ENCODE peak calls at places on chromosome 17, in ten cellular contexts. One of them, this sample, is unnamed. For H3K36me3, the result is how much of the 10 kb centered on the place peaks cover.

GRCh38 chr17:61200349-61200735 is 199.3 kb upstream of the TBX2 start:
- DNase-seq in heart right ventricle: no peak
- DNase-seq in psoas muscle: no peak
- DNase-seq in upper lobe of right lung: no peak
- DNase-seq in CD4-positive, alpha-beta memory T cell: no peak
- DNase-seq in testis: no peak
- DNase-seq in thoracic aorta: no peak
- DNase-seq in cardiac muscle cell: no peak
- DNase-seq in HCT116: no peak
- DNase-seq in PC-3: peak
- DNase-seq in this sample: no peak

GRCh38 chr17:8018436-8018835 is 16.0 kb downstream of the GUCY2D start:
- DNase-seq in heart right ventricle: no peak
- DNase-seq in psoas muscle: no peak
- DNase-seq in upper lobe of right lung: no peak
- DNase-seq in CD4-positive, alpha-beta memory T cell: no peak
- DNase-seq in testis: no peak
- DNase-seq in thoracic aorta: no peak
- DNase-seq in cardiac muscle cell: no peak
- DNase-seq in HCT116: no peak
- DNase-seq in PC-3: no peak
- DNase-seq in this sample: peak

GRCh38 chr17:31418773-31419350 is 27.4 kb downstream of the RAB11FIP4 start:
- DNase-seq in heart right ventricle: no peak
- DNase-seq in psoas muscle: no peak
- DNase-seq in upper lobe of right lung: no peak
- DNase-seq in CD4-positive, alpha-beta memory T cell: no peak
- DNase-seq in testis: peak
- DNase-seq in thoracic aorta: no peak
- DNase-seq in cardiac muscle cell: no peak
- DNase-seq in HCT116: no peak
- DNase-seq in PC-3: no peak
- DNase-seq in this sample: no peak

GRCh38 chr17:48505788-48506187 is 25.0 kb downstream of the HOXB1 start:
- DNase-seq in heart right ventricle: no peak
- DNase-seq in psoas muscle: no peak
- DNase-seq in upper lobe of right lung: no peak
- DNase-seq in CD4-positive, alpha-beta memory T cell: peak
- DNase-seq in testis: no peak
- DNase-seq in thoracic aorta: no peak
- DNase-seq in cardiac muscle cell: peak
- DNase-seq in HCT116: peak
- DNase-seq in PC-3: peak
- DNase-seq in this sample: no peak

GRCh38 chr17:8997994-8998628 is 23.2 kb upstream of the NTN1 start:
- DNase-seq in heart right ventricle: no peak
- DNase-seq in psoas muscle: peak
- DNase-seq in upper lobe of right lung: peak
- DNase-seq in CD4-positive, alpha-beta memory T cell: peak
- DNase-seq in testis: peak
- DNase-seq in thoracic aorta: no peak
- DNase-seq in cardiac muscle cell: peak
- DNase-seq in HCT116: peak
- DNase-seq in PC-3: peak
- DNase-seq in this sample: peak

GRCh38 chr17:263271-263670 is 81.8 kb upstream of the DOC2B start:
- DNase-seq in heart right ventricle: no peak
- DNase-seq in psoas muscle: no peak
- DNase-seq in upper lobe of right lung: no peak
- DNase-seq in CD4-positive, alpha-beta memory T cell: no peak
- DNase-seq in testis: peak
- DNase-seq in thoracic aorta: no peak
- DNase-seq in cardiac muscle cell: no peak
- DNase-seq in HCT116: no peak
- DNase-seq in PC-3: no peak
- DNase-seq in this sample: peak

GRCh38 chr17:64244165-64244564 is 18.9 kb downstream of the TEX2 start:
- DNase-seq in heart right ventricle: no peak
- DNase-seq in psoas muscle: no peak
- DNase-seq in upper lobe of right lung: no peak
- DNase-seq in CD4-positive, alpha-beta memory T cell: no peak
- DNase-seq in testis: no peak
- DNase-seq in thoracic aorta: no peak
- DNase-seq in cardiac muscle cell: peak
- DNase-seq in HCT116: no peak
- DNase-seq in PC-3: no peak
- DNase-seq in this sample: no peak

GRCh38 chr17:33506889-33507650 is 214.0 kb upstream of the ASIC2 start:
- DNase-seq in heart right ventricle: no peak
- DNase-seq in psoas muscle: no peak
- DNase-seq in upper lobe of right lung: no peak
- DNase-seq in CD4-positive, alpha-beta memory T cell: no peak
- DNase-seq in testis: no peak
- DNase-seq in thoracic aorta: no peak
- DNase-seq in cardiac muscle cell: peak
- DNase-seq in HCT116: no peak
- DNase-seq in PC-3: no peak
- DNase-seq in this sample: no peak

GRCh38 chr17:32518856-32519768 is 32.3 kb downstream of the CDK5R1 start:
- DNase-seq in heart right ventricle: peak
- DNase-seq in psoas muscle: peak
- DNase-seq in upper lobe of right lung: peak
- DNase-seq in CD4-positive, alpha-beta memory T cell: peak
- DNase-seq in testis: peak
- DNase-seq in thoracic aorta: no peak
- DNase-seq in cardiac muscle cell: peak
- DNase-seq in HCT116: no peak
- DNase-seq in PC-3: peak
- DNase-seq in this sample: no peak

GRCh38 chr17:60415146-60415545 is 7.1 kb upstream of the CHCT1 start:
- DNase-seq in heart right ventricle: no peak
- DNase-seq in psoas muscle: no peak
- DNase-seq in upper lobe of right lung: no peak
- DNase-seq in CD4-positive, alpha-beta memory T cell: no peak
- DNase-seq in testis: no peak
- DNase-seq in thoracic aorta: no peak
- DNase-seq in cardiac muscle cell: no peak
- DNase-seq in HCT116: no peak
- DNase-seq in PC-3: no peak
- DNase-seq in this sample: no peak

GRCh38 chr17:60395508-60396065 is 3.7 kb upstream of the USP32 start:
- DNase-seq in heart right ventricle: no peak
- DNase-seq in psoas muscle: no peak
- DNase-seq in upper lobe of right lung: no peak
- DNase-seq in CD4-positive, alpha-beta memory T cell: no peak
- DNase-seq in testis: no peak
- DNase-seq in thoracic aorta: no peak
- DNase-seq in cardiac muscle cell: no peak
- DNase-seq in HCT116: no peak
- DNase-seq in PC-3: no peak
- DNase-seq in this sample: no peak

GRCh38 chr17:7186241-7186640 is 7.1 kb upstream of the ASGR1 start:
- DNase-seq in heart right ventricle: no peak
- DNase-seq in psoas muscle: no peak
- DNase-seq in upper lobe of right lung: no peak
- DNase-seq in CD4-positive, alpha-beta memory T cell: no peak
- DNase-seq in testis: no peak
- DNase-seq in thoracic aorta: no peak
- DNase-seq in cardiac muscle cell: no peak
- DNase-seq in HCT116: no peak
- DNase-seq in PC-3: no peak
- DNase-seq in this sample: no peak

GRCh38 chr17:55531053-55531728 is 19.9 kb upstream of the SMIM36 start:
- DNase-seq in heart right ventricle: no peak
- DNase-seq in psoas muscle: no peak
- DNase-seq in upper lobe of right lung: no peak
- DNase-seq in CD4-positive, alpha-beta memory T cell: no peak
- DNase-seq in testis: no peak
- DNase-seq in thoracic aorta: no peak
- DNase-seq in cardiac muscle cell: no peak
- DNase-seq in HCT116: no peak
- DNase-seq in PC-3: no peak
- DNase-seq in this sample: no peak
- H3K27ac ChIP-seq in heart right ventricle: no peak
- H3K27ac ChIP-seq in psoas muscle: no peak
- H3K27ac ChIP-seq in upper lobe of right lung: no peak
- H3K27ac ChIP-seq in CD4-positive, alpha-beta memory T cell: no peak
- H3K27ac ChIP-seq in testis: no peak
- H3K27ac ChIP-seq in thoracic aorta: no peak
- H3K27ac ChIP-seq in cardiac muscle cell: no peak
- H3K27ac ChIP-seq in HCT116: no peak
- H3K27ac ChIP-seq in PC-3: no peak
- H3K27ac ChIP-seq in this sample: no peak

DNA sequence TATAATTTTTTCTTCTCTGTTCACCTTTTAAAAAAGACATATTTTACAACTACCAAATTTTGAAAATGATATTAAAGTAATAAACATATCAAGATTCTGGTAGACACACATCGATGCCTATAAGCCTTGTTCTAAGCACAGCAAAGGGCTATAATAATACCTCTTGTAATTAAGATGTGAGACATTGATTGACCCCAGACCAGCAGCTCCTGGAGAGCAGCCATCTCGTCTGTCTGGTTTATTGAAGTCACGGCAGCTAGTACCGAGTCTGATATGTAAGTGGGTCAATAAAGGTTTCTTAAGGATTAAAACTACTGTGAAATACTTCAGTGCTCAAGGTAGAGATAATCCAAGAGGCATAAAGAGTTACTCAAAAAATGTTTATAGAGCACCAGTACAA is 76.1 kb downstream of the C17orf58 start:
- DNase-seq in heart right ventricle: peak
- DNase-seq in psoas muscle: no peak
- DNase-seq in upper lobe of right lung: no peak
- DNase-seq in CD4-positive, alpha-beta memory T cell: no peak
- DNase-seq in testis: no peak
- DNase-seq in thoracic aorta: no peak
- DNase-seq in cardiac muscle cell: no peak
- DNase-seq in HCT116: no peak
- DNase-seq in PC-3: no peak
- DNase-seq in this sample: no peak
- H3K36me3 ChIP-seq in heart right ventricle: under half
- H3K36me3 ChIP-seq in psoas muscle: under half
- H3K36me3 ChIP-seq in upper lobe of right lung: half or more
- H3K36me3 ChIP-seq in CD4-positive, alpha-beta memory T cell: under half
- H3K36me3 ChIP-seq in testis: under half
- H3K36me3 ChIP-seq in thoracic aorta: under half
- H3K36me3 ChIP-seq in cardiac muscle cell: half or more
- H3K36me3 ChIP-seq in HCT116: under half
- H3K36me3 ChIP-seq in PC-3: under half
- H3K36me3 ChIP-seq in this sample: under half

GRCh38 chr17:79023180-79023705 is 726 bp upstream of the C1QTNF1 start:
- DNase-seq in heart right ventricle: no peak
- DNase-seq in psoas muscle: no peak
- DNase-seq in upper lobe of right lung: peak
- DNase-seq in CD4-positive, alpha-beta memory T cell: no peak
- DNase-seq in testis: no peak
- DNase-seq in thoracic aorta: no peak
- DNase-seq in cardiac muscle cell: peak
- DNase-seq in HCT116: no peak
- DNase-seq in PC-3: no peak
- DNase-seq in this sample: peak

GRCh38 chr17:79027274-79027924 is 3.4 kb downstream of the C1QTNF1 start:
- DNase-seq in heart right ventricle: no peak
- DNase-seq in psoas muscle: no peak
- DNase-seq in upper lobe of right lung: peak
- DNase-seq in CD4-positive, alpha-beta memory T cell: no peak
- DNase-seq in testis: no peak
- DNase-seq in thoracic aorta: no peak
- DNase-seq in cardiac muscle cell: no peak
- DNase-seq in HCT116: no peak
- DNase-seq in PC-3: no peak
- DNase-seq in this sample: no peak

GRCh38 chr17:79026345-79027273 is 2.6 kb downstream of the C1QTNF1 start:
- DNase-seq in heart right ventricle: no peak
- DNase-seq in psoas muscle: peak
- DNase-seq in upper lobe of right lung: peak
- DNase-seq in CD4-positive, alpha-beta memory T cell: no peak
- DNase-seq in testis: peak
- DNase-seq in thoracic aorta: no peak
- DNase-seq in cardiac muscle cell: peak
- DNase-seq in HCT116: peak
- DNase-seq in PC-3: peak
- DNase-seq in this sample: peak

GRCh38 chr17:79023886-79024771 is at the start of gene C1QTNF1:
- DNase-seq in heart right ventricle: peak
- DNase-seq in psoas muscle: peak
- DNase-seq in upper lobe of right lung: peak
- DNase-seq in CD4-positive, alpha-beta memory T cell: peak
- DNase-seq in testis: peak
- DNase-seq in thoracic aorta: no peak
- DNase-seq in cardiac muscle cell: peak
- DNase-seq in HCT116: no peak
- DNase-seq in PC-3: peak
- DNase-seq in this sample: no peak

DNA sequence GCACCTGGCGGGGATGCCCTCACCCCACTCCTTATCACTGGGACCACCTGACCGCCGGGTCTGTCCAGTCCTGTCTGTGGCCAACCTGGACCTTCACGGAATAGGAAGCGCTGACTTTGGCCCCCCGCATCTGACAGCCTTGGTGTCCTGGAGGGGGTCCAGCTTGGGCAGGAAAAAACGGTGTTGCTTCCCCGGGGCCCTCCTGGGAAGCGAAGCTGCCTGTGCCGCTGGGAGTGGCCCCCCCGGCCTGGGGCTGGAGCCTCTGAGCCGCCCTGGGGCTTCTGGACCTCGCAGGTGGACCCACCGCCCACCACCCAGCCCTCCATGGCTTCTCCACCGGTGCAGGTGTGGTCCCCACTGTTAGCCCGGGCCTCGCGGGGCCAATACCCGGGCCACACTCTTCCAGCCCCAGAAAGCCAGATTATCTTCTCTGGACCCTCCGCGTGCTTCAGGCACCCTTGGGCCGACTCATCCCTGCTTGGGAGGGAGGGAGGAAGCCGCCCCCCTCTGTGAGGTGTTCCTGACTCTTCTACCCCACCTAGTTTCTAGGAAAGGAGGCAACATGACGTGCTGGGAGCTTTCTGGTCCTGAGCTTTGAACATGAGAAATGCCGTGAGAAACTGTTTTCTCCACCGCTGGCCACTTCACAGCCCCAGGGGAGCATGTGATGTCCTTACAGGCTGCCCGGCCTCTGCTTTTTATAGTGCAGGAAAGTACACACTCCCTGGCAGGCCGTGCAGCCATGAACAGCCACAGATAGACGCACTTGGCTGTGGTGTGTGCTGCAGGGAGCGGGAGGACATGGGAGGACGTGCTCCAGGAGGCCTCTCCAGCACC is 1.1 kb downstream of the C1QTNF1 start:
- DNase-seq in heart right ventricle: peak
- DNase-seq in psoas muscle: peak
- DNase-seq in upper lobe of right lung: peak
- DNase-seq in CD4-positive, alpha-beta memory T cell: no peak
- DNase-seq in testis: no peak
- DNase-seq in thoracic aorta: no peak
- DNase-seq in cardiac muscle cell: peak
- DNase-seq in HCT116: no peak
- DNase-seq in PC-3: peak
- DNase-seq in this sample: no peak
- H3K27ac ChIP-seq in heart right ventricle: peak
- H3K27ac ChIP-seq in psoas muscle: peak
- H3K27ac ChIP-seq in upper lobe of right lung: peak
- H3K27ac ChIP-seq in CD4-positive, alpha-beta memory T cell: no peak
- H3K27ac ChIP-seq in testis: peak
- H3K27ac ChIP-seq in thoracic aorta: peak
- H3K27ac ChIP-seq in cardiac muscle cell: no peak
- H3K27ac ChIP-seq in HCT116: peak
- H3K27ac ChIP-seq in PC-3: peak
- H3K27ac ChIP-seq in this sample: peak

GRCh38 chr17:73865825-73866224 is 221.6 kb upstream of the SDK2 start:
- DNase-seq in heart right ventricle: no peak
- DNase-seq in psoas muscle: no peak
- DNase-seq in upper lobe of right lung: no peak
- DNase-seq in CD4-positive, alpha-beta memory T cell: no peak
- DNase-seq in testis: no peak
- DNase-seq in thoracic aorta: no peak
- DNase-seq in cardiac muscle cell: no peak
- DNase-seq in HCT116: no peak
- DNase-seq in PC-3: no peak
- DNase-seq in this sample: no peak
- H3K36me3 ChIP-seq in heart right ventricle: under half
- H3K36me3 ChIP-seq in psoas muscle: under half
- H3K36me3 ChIP-seq in upper lobe of right lung: under half
- H3K36me3 ChIP-seq in CD4-positive, alpha-beta memory T cell: under half
- H3K36me3 ChIP-seq in testis: under half
- H3K36me3 ChIP-seq in thoracic aorta: under half
- H3K36me3 ChIP-seq in cardiac muscle cell: under half
- H3K36me3 ChIP-seq in HCT116: under half
- H3K36me3 ChIP-seq in PC-3: under half
- H3K36me3 ChIP-seq in this sample: under half

This sample was measured in ascending aorta.